ENCODE peak calls at places on chromosomes 11 and 22, in seven cellular contexts. One of them, this sample, is unnamed.
A peak's percentile ranks its signal among the peaks of the same experiment; 100 is the strongest.

GRCh38 chr22:30304495-30305244 is 15.4 kb upstream of the CASTOR1 start:
- DNase-seq in right cardiac atrium: no peak
- DNase-seq in NCI-H2081: no peak
- DNase-seq in CD4-positive, alpha-beta memory T cell: peak; percentile 23
- DNase-seq in midbrain: peak; percentile 6
- DNase-seq in stimulated activated CD4-positive, alpha-beta T cell treated with anti-CD3 and anti-CD28 coated beads, Interleukin-1b, Interleukin-23, amount 100 ng/mL, for 24 hours: no peak
- DNase-seq in foreskin fibroblast: no peak
- DNase-seq in this sample: no peak

GRCh38 chr11:121029153-121029552 is 5.3 kb downstream of the TBCEL start:
- DNase-seq in right cardiac atrium: no peak
- DNase-seq in NCI-H2081: peak; percentile 14
- DNase-seq in CD4-positive, alpha-beta memory T cell: no peak
- DNase-seq in midbrain: no peak
- DNase-seq in stimulated activated CD4-positive, alpha-beta T cell treated with anti-CD3 and anti-CD28 coated beads, Interleukin-1b, Interleukin-23, amount 100 ng/mL, for 24 hours: no peak
- DNase-seq in foreskin fibroblast: no peak
- DNase-seq in this sample: no peak

GRCh38 chr22:50544746-50545253 is 899 bp upstream of the KLHDC7B start:
- DNase-seq in right cardiac atrium: no peak
- DNase-seq in NCI-H2081: no peak
- DNase-seq in CD4-positive, alpha-beta memory T cell: no peak
- DNase-seq in midbrain: no peak
- DNase-seq in stimulated activated CD4-positive, alpha-beta T cell treated with anti-CD3 and anti-CD28 coated beads, Interleukin-1b, Interleukin-23, amount 100 ng/mL, for 24 hours: no peak
- DNase-seq in foreskin fibroblast: no peak
- DNase-seq in this sample: no peak

GRCh38 chr11:26806209-26806608 is 84.3 kb upstream of the SLC5A12 start:
- DNase-seq in right cardiac atrium: no peak
- DNase-seq in NCI-H2081: no peak
- DNase-seq in CD4-positive, alpha-beta memory T cell: no peak
- DNase-seq in midbrain: no peak
- DNase-seq in stimulated activated CD4-positive, alpha-beta T cell treated with anti-CD3 and anti-CD28 coated beads, Interleukin-1b, Interleukin-23, amount 100 ng/mL, for 24 hours: no peak
- DNase-seq in foreskin fibroblast: peak; percentile 52
- DNase-seq in this sample: no peak

GRCh38 chr11:15627560-15627959 is 512.8 kb downstream of the INSC start:
- DNase-seq in right cardiac atrium: no peak
- DNase-seq in NCI-H2081: no peak
- DNase-seq in CD4-positive, alpha-beta memory T cell: no peak
- DNase-seq in midbrain: no peak
- DNase-seq in stimulated activated CD4-positive, alpha-beta T cell treated with anti-CD3 and anti-CD28 coated beads, Interleukin-1b, Interleukin-23, amount 100 ng/mL, for 24 hours: no peak
- DNase-seq in foreskin fibroblast: no peak
- DNase-seq in this sample: no peak

GRCh38 chr22:48976556-48977535 is 850.8 kb downstream of the BRD1 start:
- DNase-seq in right cardiac atrium: no peak
- DNase-seq in NCI-H2081: no peak
- DNase-seq in CD4-positive, alpha-beta memory T cell: no peak
- DNase-seq in midbrain: no peak
- DNase-seq in stimulated activated CD4-positive, alpha-beta T cell treated with anti-CD3 and anti-CD28 coated beads, Interleukin-1b, Interleukin-23, amount 100 ng/mL, for 24 hours: no peak
- DNase-seq in foreskin fibroblast: no peak
- DNase-seq in this sample: no peak

GRCh38 chr11:62142043-62142375 is 18.2 kb downstream of the INCENP start:
- DNase-seq in right cardiac atrium: no peak
- DNase-seq in NCI-H2081: no peak
- DNase-seq in CD4-positive, alpha-beta memory T cell: no peak
- DNase-seq in midbrain: no peak
- DNase-seq in stimulated activated CD4-positive, alpha-beta T cell treated with anti-CD3 and anti-CD28 coated beads, Interleukin-1b, Interleukin-23, amount 100 ng/mL, for 24 hours: no peak
- DNase-seq in foreskin fibroblast: no peak
- DNase-seq in this sample: no peak

GRCh38 chr22:44526431-44527115 is 28.5 kb upstream of the RTL6 start:
- DNase-seq in right cardiac atrium: no peak
- DNase-seq in NCI-H2081: no peak
- DNase-seq in CD4-positive, alpha-beta memory T cell: no peak
- DNase-seq in midbrain: no peak
- DNase-seq in stimulated activated CD4-positive, alpha-beta T cell treated with anti-CD3 and anti-CD28 coated beads, Interleukin-1b, Interleukin-23, amount 100 ng/mL, for 24 hours: no peak
- DNase-seq in foreskin fibroblast: no peak
- DNase-seq in this sample: no peak

GRCh38 chr11:1929621-1930447 is 10.3 kb downstream of the TNNT3 start:
- DNase-seq in right cardiac atrium: no peak
- DNase-seq in NCI-H2081: no peak
- DNase-seq in CD4-positive, alpha-beta memory T cell: peak; percentile 28
- DNase-seq in midbrain: no peak
- DNase-seq in stimulated activated CD4-positive, alpha-beta T cell treated with anti-CD3 and anti-CD28 coated beads, Interleukin-1b, Interleukin-23, amount 100 ng/mL, for 24 hours: no peak
- DNase-seq in foreskin fibroblast: no peak
- DNase-seq in this sample: peak; percentile 5

GRCh38 chr22:33426451-33426850 is 368.3 kb upstream of the SYN3 start:
- DNase-seq in right cardiac atrium: no peak
- DNase-seq in NCI-H2081: no peak
- DNase-seq in CD4-positive, alpha-beta memory T cell: no peak
- DNase-seq in midbrain: no peak
- DNase-seq in stimulated activated CD4-positive, alpha-beta T cell treated with anti-CD3 and anti-CD28 coated beads, Interleukin-1b, Interleukin-23, amount 100 ng/mL, for 24 hours: no peak
- DNase-seq in foreskin fibroblast: no peak
- DNase-seq in this sample: no peak

This sample was measured in WTC11.